ENCODE peak calls at places on chromosomes 11 and 22, in ten cellular contexts. O, F, A, C, T, K, R, W, X and Q are unnamed samples.

GRCh38 chr11:92122561-92122960 is 102.1 kb upstream of the FAT3 start:
- DNase-seq in W (no peak), K (no peak), C (no peak), O (no peak), X (no peak), A (no peak), F (no peak), T (no peak), R (no peak), Q (no peak)

GRCh38 chr11:3738241-3738640 is 59.1 kb downstream of the NUP98 start:
- DNase-seq in A (no peak), T (no peak), R (no peak), W (no peak), C (no peak), O (no peak), F (no peak), X (no peak), K (no peak), Q (no peak)

GRCh38 chr11:124285610-124286344 is 28.0 kb downstream of the OR8D1 start:
- DNase-seq in R (no peak), A (no peak), C (no peak), T (no peak), K (no peak), X (no peak), O (no peak), W (peak; percentile 79), F (no peak), Q (no peak)

GRCh38 chr11:130121430-130121978 is 38.1 kb upstream of the ST14 start:
- DNase-seq in F (no peak), K (no peak), C (no peak), R (no peak), O (no peak), A (no peak), T (no peak), W (peak; percentile 85), X (no peak), Q (no peak)

GRCh38 chr11:28168718-28169117 is 60.5 kb downstream of the METTL15 start:
- DNase-seq in W (no peak), O (no peak), A (no peak), C (no peak), K (no peak), X (no peak), T (no peak), F (no peak), R (no peak), Q (no peak)

GRCh38 chr11:59551651-59552521 is 40.5 kb downstream of the OR4D9 start:
- DNase-seq in X (no peak), F (no peak), A (no peak), T (no peak), K (no peak), R (no peak), W (peak; percentile 73), C (no peak), O (no peak), Q (no peak)

GRCh38 chr22:46226577-46226976 is 23.5 kb downstream of the CDPF1 start:
- DNase-seq in K (no peak), W (no peak), T (no peak), O (no peak), F (no peak), A (no peak), C (no peak), R (no peak), X (no peak), Q (no peak)

GRCh38 chr11:62694455-62695167 is 5.3 kb upstream of the LRRN4CL start:
- DNase-seq in R (peak; percentile 48), W (peak; percentile 71), F (no peak), K (peak; percentile 60), C (peak; percentile 77), A (peak; percentile 81), O (peak; percentile 73), X (peak; percentile 49), T (no peak), Q (no peak)

GRCh38 chr11:64590763-64591221 is at the start of gene SLC22A12:
- DNase-seq in A (peak; percentile 7), T (peak; percentile 57), F (no peak), O (peak; percentile 29), C (no peak), W (no peak), R (no peak), X (no peak), K (no peak), Q (no peak)

GRCh38 chr11:24293964-24294363 is 202.9 kb upstream of the LUZP2 start:
- DNase-seq in R (no peak), T (no peak), X (no peak), C (no peak), F (no peak), K (no peak), W (no peak), A (no peak), O (no peak), Q (no peak)

GRCh38 chr11:120432056-120433018 is 79.2 kb upstream of the GRIK4 start:
- DNase-seq in A (peak; percentile 19), W (peak; percentile 99), O (no peak), K (no peak), F (peak; percentile 34), R (no peak), T (no peak), X (no peak), C (no peak), Q (no peak)

GRCh38 chr22:42799462-42800405 is 57.3 kb downstream of the ARFGAP3 start:
- DNase-seq in X (no peak), A (peak; percentile 58), W (peak; percentile 9), C (no peak), F (no peak), T (no peak), K (no peak), R (no peak), O (no peak), Q (no peak)

GRCh38 chr11:92916299-92916698 is 53.2 kb upstream of the MTNR1B start:
- DNase-seq in K (no peak), X (no peak), R (no peak), T (no peak), W (no peak), F (no peak), O (no peak), A (no peak), C (no peak), Q (no peak)

GRCh38 chr11:937853-938261 is 12.2 kb downstream of the AP2A2 start:
- DNase-seq in K (no peak), C (no peak), O (no peak), F (no peak), A (no peak), W (no peak), X (no peak), R (no peak), T (no peak), Q (no peak)